ENCODE peak calls at places on chromosomes 6 and 20, in four cellular contexts. One of them, this sample, is unnamed. For H3K4me1 and H3K27me3, the result is how much of the 10 kb centered on the place peaks cover.

GRCh38 chr6:37399795-37400490 is 33.1 kb upstream of the CMTR1 start:
- DNase-seq in CD8-positive, alpha-beta T cell: no peak
- DNase-seq in lower lobe of right lung: no peak
- DNase-seq in endodermal cell: no peak
- DNase-seq in this sample: no peak

GRCh38 chr20:44460795-44461141 is 14.9 kb upstream of the TTPAL start:
- DNase-seq in CD8-positive, alpha-beta T cell: no peak
- DNase-seq in lower lobe of right lung: no peak
- DNase-seq in endodermal cell: no peak
- DNase-seq in this sample: no peak

GRCh38 chr6:26223213-26223612 is 136.0 kb downstream of the HFE start:
- DNase-seq in CD8-positive, alpha-beta T cell: no peak
- DNase-seq in endodermal cell: no peak
- DNase-seq in lower lobe of right lung: no peak
- DNase-seq in this sample: no peak

GRCh38 chr6:42978793-42979522 is at the start of gene PEX6:
- DNase-seq in CD8-positive, alpha-beta T cell: peak
- DNase-seq in endodermal cell: peak
- DNase-seq in lower lobe of right lung: peak
- DNase-seq in this sample: peak

GRCh38 chr6:45704056-45704790 is 311.4 kb downstream of the CLIC5 start:
- DNase-seq in CD8-positive, alpha-beta T cell: no peak
- DNase-seq in endodermal cell: no peak
- DNase-seq in lower lobe of right lung: no peak
- DNase-seq in this sample: no peak

GRCh38 chr6:117494283-117494682 is 11.8 kb downstream of the DCBLD1 start:
- DNase-seq in lower lobe of right lung: no peak
- DNase-seq in CD8-positive, alpha-beta T cell: no peak
- DNase-seq in endodermal cell: no peak
- DNase-seq in this sample: no peak

GRCh38 chr20:35368616-35369423 is 43.0 kb downstream of the UQCC1 start:
- DNase-seq in endodermal cell: peak
- DNase-seq in lower lobe of right lung: no peak
- DNase-seq in CD8-positive, alpha-beta T cell: no peak
- DNase-seq in this sample: no peak

GRCh38 chr6:168314948-168315347 is 4.6 kb downstream of the DACT2 start:
- DNase-seq in CD8-positive, alpha-beta T cell: no peak
- DNase-seq in endodermal cell: peak
- DNase-seq in lower lobe of right lung: no peak
- DNase-seq in this sample: peak

GRCh38 chr6:13392462-13392861 is 64.1 kb upstream of the TBC1D7 start:
- DNase-seq in endodermal cell: no peak
- DNase-seq in CD8-positive, alpha-beta T cell: no peak
- DNase-seq in lower lobe of right lung: no peak
- DNase-seq in this sample: no peak

GRCh38 chr6:118542184-118542952 is 5.7 kb upstream of the PLN start:
- DNase-seq in endodermal cell: no peak
- DNase-seq in lower lobe of right lung: no peak
- DNase-seq in CD8-positive, alpha-beta T cell: no peak
- DNase-seq in this sample: peak

GRCh38 chr6:140379919-140380318 is 1005.5 kb upstream of the CITED2 start:
- DNase-seq in lower lobe of right lung: no peak
- DNase-seq in CD8-positive, alpha-beta T cell: no peak
- DNase-seq in endodermal cell: no peak
- DNase-seq in this sample: no peak

GRCh38 chr20:58231678-58232077 is 3.2 kb upstream of the ANKRD60 start:
- DNase-seq in CD8-positive, alpha-beta T cell: no peak
- DNase-seq in endodermal cell: no peak
- DNase-seq in lower lobe of right lung: no peak
- DNase-seq in this sample: no peak

GRCh38 chr6:10558575-10558974 is 37.4 kb downstream of the GCNT2 start:
- DNase-seq in CD8-positive, alpha-beta T cell: no peak
- DNase-seq in lower lobe of right lung: no peak
- DNase-seq in endodermal cell: peak
- DNase-seq in this sample: no peak

GRCh38 chr6:28568515-28569108 is 42.9 kb downstream of the GPX5 start:
- DNase-seq in endodermal cell: no peak
- DNase-seq in lower lobe of right lung: no peak
- DNase-seq in CD8-positive, alpha-beta T cell: no peak
- DNase-seq in this sample: no peak

GRCh38 chr6:110881929-110882629 is 7.5 kb downstream of the AMD1 start:
- DNase-seq in CD8-positive, alpha-beta T cell: no peak
- DNase-seq in endodermal cell: no peak
- DNase-seq in lower lobe of right lung: no peak
- DNase-seq in this sample: no peak

GRCh38 chr6:122726649-122727048 is 52.9 kb upstream of the FABP7 start:
- DNase-seq in CD8-positive, alpha-beta T cell: no peak
- DNase-seq in endodermal cell: peak
- DNase-seq in lower lobe of right lung: no peak
- DNase-seq in this sample: peak

GRCh38 chr20:36624068-36624813 is 18.7 kb downstream of the RAB5IF start:
- DNase-seq in CD8-positive, alpha-beta T cell: no peak
- DNase-seq in lower lobe of right lung: no peak
- DNase-seq in endodermal cell: peak
- DNase-seq in this sample: no peak

GRCh38 chr20:25195962-25196700 is 619 bp downstream of the ENTPD6 start:
- DNase-seq in CD8-positive, alpha-beta T cell: no peak
- DNase-seq in lower lobe of right lung: peak
- DNase-seq in endodermal cell: peak
- DNase-seq in this sample: no peak

GRCh38 chr6:15020114-15020770 is 225.6 kb upstream of the JARID2 start:
- DNase-seq in lower lobe of right lung: no peak
- DNase-seq in CD8-positive, alpha-beta T cell: no peak
- DNase-seq in endodermal cell: no peak
- DNase-seq in this sample: no peak

GRCh38 chr20:8796088-8796665 is 272.7 kb upstream of the PLCB4 start:
- DNase-seq in CD8-positive, alpha-beta T cell: no peak
- DNase-seq in endodermal cell: no peak
- DNase-seq in lower lobe of right lung: no peak
- DNase-seq in this sample: no peak

GRCh38 chr20:33433875-33434274 is 9.7 kb downstream of the SNTA1 start:
- DNase-seq in CD8-positive, alpha-beta T cell: no peak
- DNase-seq in endodermal cell: no peak
- DNase-seq in lower lobe of right lung: no peak
- DNase-seq in this sample: no peak

GRCh38 chr6:3296537-3297453 is 38.0 kb downstream of the PSMG4 start:
- DNase-seq in lower lobe of right lung: no peak
- DNase-seq in CD8-positive, alpha-beta T cell: no peak
- DNase-seq in endodermal cell: peak
- DNase-seq in this sample: no peak

GRCh38 chr6:146200136-146200708 is 171.4 kb downstream of the GRM1 start:
- DNase-seq in CD8-positive, alpha-beta T cell: no peak
- DNase-seq in lower lobe of right lung: no peak
- DNase-seq in endodermal cell: no peak
- DNase-seq in this sample: no peak

GRCh38 chr6:162526960-162527359 is 200.6 kb downstream of the PRKN start:
- DNase-seq in lower lobe of right lung: no peak
- DNase-seq in CD8-positive, alpha-beta T cell: no peak
- DNase-seq in endodermal cell: no peak
- DNase-seq in this sample: no peak

GRCh38 chr20:41030536-41031242 is 2.1 kb downstream of the TOP1 start:
- DNase-seq in lower lobe of right lung: no peak
- DNase-seq in CD8-positive, alpha-beta T cell: no peak
- DNase-seq in endodermal cell: no peak
- DNase-seq in this sample: peak

GRCh38 chr6:41707565-41708200 is 27.7 kb downstream of the TFEB start:
- DNase-seq in CD8-positive, alpha-beta T cell: no peak
- DNase-seq in endodermal cell: no peak
- DNase-seq in lower lobe of right lung: peak
- DNase-seq in this sample: no peak

GRCh38 chr6:24569811-24570210 is 75.0 kb downstream of the ALDH5A1 start:
- DNase-seq in lower lobe of right lung: no peak
- DNase-seq in CD8-positive, alpha-beta T cell: no peak
- DNase-seq in endodermal cell: peak
- DNase-seq in this sample: no peak
- H3K4me1 ChIP-seq in lower lobe of right lung: under half
- H3K4me1 ChIP-seq in CD8-positive, alpha-beta T cell: under half
- H3K4me1 ChIP-seq in endodermal cell: under half
- H3K4me1 ChIP-seq in this sample: under half

DNA sequence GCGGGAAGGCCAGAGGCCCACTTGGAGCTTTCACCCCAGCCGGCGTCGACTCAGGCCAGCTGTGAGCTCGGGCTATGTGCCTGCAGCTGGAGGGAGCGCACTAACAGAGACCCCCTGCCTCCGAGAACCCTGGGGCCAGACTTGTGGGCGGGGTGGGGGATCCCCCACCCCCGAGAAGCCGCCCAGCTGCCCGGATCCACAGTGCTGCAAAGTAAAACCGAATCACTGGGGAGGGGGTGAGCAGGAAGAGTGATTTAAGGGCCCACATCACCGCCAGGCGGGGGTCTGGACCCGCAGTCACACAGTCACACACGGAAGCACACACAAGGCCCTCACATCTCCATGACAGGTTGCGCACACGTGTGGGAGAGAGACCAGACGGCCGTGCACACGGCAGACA is 48.7 kb downstream of the KCNQ2 start:
- DNase-seq in endodermal cell: no peak
- DNase-seq in CD8-positive, alpha-beta T cell: no peak
- DNase-seq in lower lobe of right lung: no peak
- DNase-seq in this sample: no peak
- H3K27me3 ChIP-seq in endodermal cell: under half
- H3K27me3 ChIP-seq in CD8-positive, alpha-beta T cell: under half
- H3K27me3 ChIP-seq in lower lobe of right lung: under half
- H3K27me3 ChIP-seq in this sample: under half

DNA sequence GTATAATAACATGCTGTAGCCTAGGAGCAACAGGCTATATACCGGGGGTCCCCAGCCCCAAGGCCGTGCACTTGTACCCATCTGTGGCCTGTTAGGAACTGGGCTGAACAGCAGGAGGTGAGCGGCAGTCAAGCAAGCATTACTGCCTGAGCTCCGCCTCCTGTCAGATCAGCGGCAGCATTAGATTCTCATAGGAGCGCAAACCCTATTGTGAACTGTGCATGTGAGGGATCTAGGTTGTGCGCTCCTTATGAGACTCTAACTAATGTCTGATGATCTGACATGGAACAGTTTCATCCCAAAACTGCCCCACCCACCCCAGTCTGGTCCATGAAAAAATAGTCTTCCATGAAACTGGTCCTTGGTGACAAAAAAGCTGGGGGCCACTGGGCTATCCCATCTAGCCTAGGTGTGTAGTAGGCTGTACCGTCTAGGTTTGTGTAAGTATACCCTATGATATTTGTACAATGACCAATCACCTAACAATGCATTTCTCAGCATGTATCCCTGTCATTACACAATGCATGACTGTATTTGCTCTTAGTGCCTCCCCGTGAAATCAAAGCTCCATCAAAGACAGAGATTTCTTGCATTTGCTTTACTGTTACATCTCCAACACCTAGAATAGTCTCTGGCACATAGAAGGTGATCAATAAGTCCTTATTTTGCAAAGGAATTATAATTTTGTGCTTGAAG is 30.8 kb downstream of the NHSL1 start:
- DNase-seq in lower lobe of right lung: no peak
- DNase-seq in CD8-positive, alpha-beta T cell: no peak
- DNase-seq in endodermal cell: no peak
- DNase-seq in this sample: peak
- TF ChIP-seq CTCF in lower lobe of right lung: no peak
- TF ChIP-seq CTCF in CD8-positive, alpha-beta T cell: no peak
- TF ChIP-seq CTCF in endodermal cell: no peak
- TF ChIP-seq CTCF in this sample: no peak

GRCh38 chr20:38082894-38083293 is 49.3 kb downstream of the RPRD1B start:
- DNase-seq in lower lobe of right lung: no peak
- DNase-seq in endodermal cell: no peak
- DNase-seq in CD8-positive, alpha-beta T cell: no peak
- DNase-seq in this sample: no peak

GRCh38 chr20:38081575-38081974 is 48.0 kb downstream of the RPRD1B start:
- DNase-seq in lower lobe of right lung: no peak
- DNase-seq in CD8-positive, alpha-beta T cell: no peak
- DNase-seq in endodermal cell: no peak
- DNase-seq in this sample: no peak

GRCh38 chr20:38083338-38084048 is 49.9 kb downstream of the RPRD1B start:
- DNase-seq in lower lobe of right lung: no peak
- DNase-seq in endodermal cell: no peak
- DNase-seq in CD8-positive, alpha-beta T cell: no peak
- DNase-seq in this sample: no peak

GRCh38 chr20:38085031-38085430 is 51.5 kb downstream of the RPRD1B start:
- DNase-seq in CD8-positive, alpha-beta T cell: no peak
- DNase-seq in lower lobe of right lung: no peak
- DNase-seq in endodermal cell: no peak
- DNase-seq in this sample: no peak

DNA sequence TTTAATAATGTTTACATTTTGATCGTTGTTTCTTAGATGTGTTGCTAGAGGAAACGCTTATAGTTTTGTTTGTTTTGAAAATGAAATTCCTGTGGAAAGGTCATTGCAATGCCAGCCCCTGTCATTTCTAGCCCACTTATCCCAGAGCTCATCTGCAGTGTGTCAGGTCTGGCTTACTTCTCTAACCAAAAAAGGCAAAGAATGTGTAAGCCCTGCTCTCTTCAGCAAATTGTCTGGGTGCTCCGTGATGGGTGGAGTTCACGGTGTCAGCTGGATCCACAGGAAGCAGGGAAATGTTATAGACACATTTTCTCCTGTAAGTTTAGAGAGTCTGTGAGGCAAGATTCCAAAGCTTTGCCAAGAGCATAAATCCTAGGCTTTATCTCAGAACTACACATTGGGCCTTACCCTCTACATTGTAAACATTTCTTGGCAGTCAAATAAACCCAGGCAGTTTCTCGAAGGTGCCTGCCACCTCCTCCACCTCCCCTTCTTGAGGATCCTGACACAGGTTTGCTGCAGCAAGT is 50.9 kb downstream of the RPRD1B start:
- DNase-seq in CD8-positive, alpha-beta T cell: no peak
- DNase-seq in endodermal cell: no peak
- DNase-seq in lower lobe of right lung: no peak
- DNase-seq in this sample: no peak
- H3K4me1 ChIP-seq in CD8-positive, alpha-beta T cell: under half
- H3K4me1 ChIP-seq in endodermal cell: under half
- H3K4me1 ChIP-seq in lower lobe of right lung: under half
- H3K4me1 ChIP-seq in this sample: under half